ENCODE peak calls at places on chromosomes 12 and 14, in ten cellular contexts. V is IMR-90, O is heart left ventricle, D is endodermal cell, S is tibial artery, Q is neural progenitor cell, W is esophagus muscularis mucosa, H is mesenchymal stem cell, P is transverse colon, J is lung. A is an unnamed sample.

GRCh38 chr12:46677749-46678148 is 148.0 kb downstream of the SLC38A4 start:
- DNase-seq in J (no peak), W (no peak), V (peak; percentile 55), D (peak; percentile 69), Q (no peak), S (no peak), H (peak; percentile 51), O (no peak), P (no peak), A (peak; percentile 68)

GRCh38 chr12:44307506-44308168 is 471.8 kb downstream of the TMEM117 start:
- DNase-seq in J (no peak), O (no peak), P (no peak), S (no peak), D (no peak), V (no peak), Q (no peak), W (no peak), H (no peak), A (no peak)

GRCh38 chr14:53882684-53883083 is 73.9 kb downstream of the BMP4 start:
- DNase-seq in S (no peak), O (no peak), P (no peak), Q (no peak), W (no peak), D (no peak), H (peak; percentile 63), V (peak; percentile 17), J (no peak), A (no peak)

GRCh38 chr12:1644523-1645438 is 15.8 kb downstream of the WNT5B start:
- DNase-seq in Q (no peak), H (no peak), D (no peak), O (peak; percentile 88), S (peak; percentile 79), J (peak; percentile 58), P (peak; percentile 68), W (no peak), V (peak; percentile 91), A (no peak)

GRCh38 chr14:33707751-33708150 is 243.1 kb downstream of the EGLN3 start:
- DNase-seq in W (no peak), V (no peak), O (no peak), Q (no peak), P (no peak), J (no peak), S (no peak), H (no peak), D (no peak), A (no peak)

GRCh38 chr12:69585189-69586062 is at the start of gene CCT2:
- DNase-seq in D (peak; percentile 99), P (peak; percentile 98), Q (peak; percentile 99), H (peak; percentile 96), S (peak; percentile 97), V (peak; percentile 94), J (peak; percentile 96), O (peak; percentile 98), W (peak; percentile 98), A (peak; percentile 97)

GRCh38 chr12:111759276-111759675 is 7.5 kb upstream of the ALDH2 start:
- DNase-seq in S (no peak), O (peak; percentile 2), V (no peak), J (no peak), W (no peak), H (no peak), P (no peak), D (no peak), Q (no peak), A (no peak)

GRCh38 chr12:6917491-6918231 is 3.3 kb downstream of the ENO2 start:
- DNase-seq in W (no peak), Q (no peak), O (no peak), D (peak; percentile 66), S (no peak), P (no peak), J (no peak), V (peak; percentile 65), H (no peak), A (no peak)

GRCh38 chr14:69543341-69544249 is 31.1 kb downstream of the CCDC177 start:
- DNase-seq in W (no peak), V (peak; percentile 93), S (peak; percentile 64), O (no peak), D (peak; percentile 59), H (peak; percentile 77), P (peak; percentile 35), J (peak; percentile 71), Q (peak; percentile 61), A (peak; percentile 95)

GRCh38 chr14:106039400-106039799 is 513.0 kb downstream of the TMEM121 start:
- DNase-seq in Q (no peak), O (no peak), W (peak; percentile 80), P (peak; percentile 29), H (no peak), J (peak; percentile 45), V (no peak), D (no peak), S (no peak), A (peak; percentile 32)

GRCh38 chr12:26156201-26156871 is 31.5 kb upstream of the BHLHE41 start:
- DNase-seq in V (no peak), J (no peak), H (no peak), W (no peak), P (peak; percentile 33), O (no peak), D (no peak), Q (no peak), S (no peak), A (no peak)

GRCh38 chr12:18521461-18521860 is 216.4 kb downstream of the PLCZ1 start:
- DNase-seq in J (no peak), W (no peak), O (no peak), P (no peak), V (no peak), D (no peak), S (no peak), Q (no peak), H (no peak), A (no peak)

GRCh38 chr14:90815817-90816662 is at the start of gene TTC7B:
- DNase-seq in P (peak; percentile 43), O (peak; percentile 73), W (no peak), H (peak; percentile 32), Q (peak; percentile 86), D (peak; percentile 87), V (peak; percentile 24), S (no peak), J (no peak), A (peak; percentile 50)

GRCh38 chr12:119486599-119487154 is 106.9 kb upstream of the TMEM233 start:
- DNase-seq in Q (peak; percentile 12), D (peak; percentile 97), P (no peak), J (no peak), O (no peak), V (no peak), H (no peak), W (no peak), S (no peak), A (no peak)

GRCh38 chr14:95407342-95407741 is 87.6 kb upstream of the CLMN start:
- DNase-seq in S (no peak), D (no peak), V (no peak), Q (no peak), P (no peak), O (no peak), W (no peak), H (no peak), J (no peak), A (no peak)

GRCh38 chr12:28367326-28367725 is 177.1 kb downstream of the CCDC91 start:
- DNase-seq in P (no peak), D (no peak), S (no peak), J (no peak), H (no peak), V (no peak), W (no peak), Q (no peak), O (no peak), A (no peak)

GRCh38 chr14:86015916-86016315 is 486.0 kb downstream of the FLRT2 start:
- DNase-seq in O (no peak), W (no peak), H (peak; percentile 8), S (no peak), P (no peak), D (no peak), Q (no peak), J (no peak), V (peak; percentile 82), A (peak; percentile 8)

GRCh38 chr12:107451246-107451645 is 234.4 kb upstream of the PWP1 start:
- DNase-seq in D (no peak), O (no peak), P (no peak), V (no peak), J (no peak), S (no peak), Q (no peak), W (no peak), H (no peak), A (no peak)
- H3K27me3 ChIP-seq in D (no peaks in the 10 kb centered on the region), O (no peaks in the 10 kb centered on the region), P (no peaks in the 10 kb centered on the region), V (no peaks in the 10 kb centered on the region), J (no peaks in the 10 kb centered on the region), S (no peaks in the 10 kb centered on the region), Q (no peaks in the 10 kb centered on the region), W (no peaks in the 10 kb centered on the region), H (no peaks in the 10 kb centered on the region), A (no peaks in the 10 kb centered on the region)

DNA sequence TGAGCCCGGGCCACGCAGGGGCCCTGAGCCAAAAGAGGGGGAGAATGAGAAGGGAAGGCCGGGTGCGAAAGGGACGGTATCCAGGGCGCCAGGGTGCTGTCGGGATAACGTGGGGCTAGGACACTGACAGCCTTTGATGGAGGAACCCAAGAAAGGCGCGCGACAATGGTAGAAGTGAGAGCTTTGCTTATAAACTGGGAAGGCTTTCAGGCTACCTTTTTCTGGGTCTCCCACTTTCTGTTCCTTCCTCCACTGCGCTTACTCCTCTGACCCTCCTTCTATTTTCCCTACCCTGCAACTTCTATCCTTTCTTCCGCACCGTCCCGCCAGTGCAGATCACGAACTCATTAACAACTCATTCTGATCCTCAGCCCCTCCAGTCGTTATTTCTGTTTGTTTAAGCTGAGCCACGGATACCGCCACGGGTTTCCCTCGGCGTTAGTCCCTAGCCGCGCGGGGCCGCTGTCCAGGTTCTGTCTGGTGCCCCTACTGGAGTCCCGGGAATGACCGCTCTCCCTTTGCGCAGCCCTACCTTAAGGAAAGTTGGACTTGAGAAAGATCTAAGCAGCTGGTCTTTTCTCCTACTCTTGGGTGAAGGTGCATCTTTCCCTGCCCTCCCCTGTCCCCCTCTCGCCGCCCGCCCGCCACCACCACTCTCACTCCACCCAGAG is 3.0 kb downstream of the SSTR1 start:
- DNase-seq in V (peak; percentile 70), W (no peak), J (no peak), P (no peak), S (no peak), H (peak; percentile 75), O (no peak), Q (peak; percentile 69), D (peak; percentile 78), A (no peak)
- H3K4me3 ChIP-seq in V (peak overlapping the region; percentile 61), W (peak overlapping the region; percentile 54), J (peak overlapping the region; percentile 46), P (no peak overlapping the region), S (peak overlapping the region; percentile 47), H (no peak overlapping the region), O (peak overlapping the region; percentile 52), Q (peak overlapping the region; percentile 40), D (peak overlapping the region; percentile 83), A (no peak overlapping the region)

GRCh38 chr12:95784286-95784685 is 6.3 kb downstream of the NTN4 start:
- DNase-seq in J (no peak), D (no peak), W (no peak), S (no peak), P (no peak), Q (no peak), H (no peak), V (peak; percentile 44), O (no peak), A (no peak)
- H3K36me3 ChIP-seq in J (peaks cover 2% of the 10 kb centered on the region), D (peaks cover 69% of the 10 kb centered on the region), W (peaks cover 4% of the 10 kb centered on the region), S (peaks cover 7% of the 10 kb centered on the region), P (no peaks in the 10 kb centered on the region), Q (no peaks in the 10 kb centered on the region), H (peaks cover 11% of the 10 kb centered on the region), V (peaks cover 25% of the 10 kb centered on the region), O (no peaks in the 10 kb centered on the region), A (peaks cover 40% of the 10 kb centered on the region)

DNA sequence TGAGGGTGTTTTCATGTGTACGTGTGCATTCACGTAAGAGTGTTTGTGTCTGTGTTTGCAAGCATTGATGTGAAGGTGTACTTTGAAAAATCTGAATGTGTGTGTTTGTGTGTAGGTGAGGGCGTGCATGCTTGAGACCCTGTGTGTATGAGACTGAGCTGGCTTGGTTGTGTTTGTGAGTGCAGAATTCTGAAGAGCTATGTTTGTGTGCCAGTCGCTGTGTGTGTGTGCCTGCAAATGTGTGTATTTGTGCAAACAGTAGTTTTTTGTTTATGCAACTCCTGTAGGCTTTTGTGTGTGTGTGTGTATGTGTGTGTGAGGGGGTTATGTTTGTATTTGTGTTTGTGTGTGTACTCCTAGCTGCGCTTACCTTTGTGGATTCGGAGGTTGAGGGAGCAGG is 1.7 kb upstream of the LHX5 start:
- DNase-seq in V (no peak), W (no peak), O (no peak), H (no peak), S (no peak), J (no peak), P (no peak), Q (no peak), D (no peak), A (no peak)
- H3K27me3 ChIP-seq in V (peaks cover 92% of the 10 kb centered on the region), W (no peaks in the 10 kb centered on the region), O (peaks cover 95% of the 10 kb centered on the region), H (peaks cover 98% of the 10 kb centered on the region), S (peaks cover 98% of the 10 kb centered on the region), J (peaks cover 31% of the 10 kb centered on the region), P (peaks cover 98% of the 10 kb centered on the region), Q (no peaks in the 10 kb centered on the region), D (peaks cover 98% of the 10 kb centered on the region), A (peaks cover 96% of the 10 kb centered on the region)

A was measured in PC-3.